ENCODE peak calls at places on chromosome 15, in ten cellular contexts. D, P, E, T, F, L, K, J, C and I are unnamed samples.

GRCh38 chr15:61051570-61052031 is 177.5 kb downstream of the RORA start:
- DNase-seq in D (peak; percentile 52), P (no peak), E (no peak), T (peak; percentile 51), F (peak; percentile 23), L (peak; percentile 39), K (peak; percentile 32), J (no peak), C (peak; percentile 39), I (no peak)

GRCh38 chr15:69812881-69813280 is 284.8 kb downstream of the TLE3 start:
- DNase-seq in D (peak; percentile 82), P (no peak), E (no peak), T (no peak), F (no peak), L (no peak), K (peak; percentile 14), J (no peak), C (no peak), I (no peak)

GRCh38 chr15:84859143-84859542 is 25.3 kb upstream of the SLC28A1 start:
- DNase-seq in D (no peak), P (no peak), E (no peak), T (no peak), F (no peak), L (no peak), K (peak; percentile 31), J (no peak), C (no peak), I (peak; percentile 57)

GRCh38 chr15:65576669-65577068 is 34.3 kb downstream of the INTS14 start:
- DNase-seq in D (no peak), P (no peak), E (no peak), T (no peak), F (no peak), L (no peak), K (no peak), J (no peak), C (no peak), I (no peak)

GRCh38 chr15:85331666-85332261 is 48.6 kb upstream of the AKAP13 start:
- DNase-seq in D (no peak), P (no peak), E (no peak), T (no peak), F (no peak), L (no peak), K (no peak), J (peak; percentile 32), C (no peak), I (peak; percentile 78)

GRCh38 chr15:92117301-92117731 is 263.8 kb downstream of the SLCO3A1 start:
- DNase-seq in D (no peak), P (no peak), E (no peak), T (no peak), F (no peak), L (no peak), K (no peak), J (no peak), C (no peak), I (no peak)

GRCh38 chr15:55758580-55758986 is 15.6 kb upstream of the PRTG start:
- DNase-seq in D (no peak), P (no peak), E (peak; percentile 15), T (no peak), F (no peak), L (no peak), K (no peak), J (no peak), C (no peak), I (no peak)

GRCh38 chr15:83207622-83208356 is at the start of gene HDGFL3:
- DNase-seq in D (peak; percentile 77), P (no peak), E (peak; percentile 65), T (peak; percentile 76), F (peak; percentile 52), L (peak; percentile 74), K (peak; percentile 45), J (no peak), C (peak; percentile 69), I (peak; percentile 49)

GRCh38 chr15:77144492-77145070 is 73.7 kb upstream of the TSPAN3 start:
- DNase-seq in D (no peak), P (no peak), E (no peak), T (no peak), F (no peak), L (no peak), K (no peak), J (no peak), C (no peak), I (no peak)

GRCh38 chr15:40436892-40437753 is 3.6 kb upstream of the BAHD1 start:
- DNase-seq in D (no peak), P (no peak), E (no peak), T (no peak), F (no peak), L (no peak), K (no peak), J (no peak), C (no peak), I (no peak)

GRCh38 chr15:45429974-45430792 is 51.8 kb upstream of the GATM start:
- DNase-seq in D (peak; percentile 78), P (no peak), E (peak; percentile 33), T (peak; percentile 60), F (peak; percentile 22), L (peak; percentile 49), K (peak; percentile 93), J (peak; percentile 39), C (peak; percentile 57), I (peak; percentile 75)

GRCh38 chr15:68258684-68259083 is 18.9 kb upstream of the FEM1B start:
- DNase-seq in D (no peak), P (no peak), E (no peak), T (no peak), F (no peak), L (no peak), K (peak; percentile 16), J (no peak), C (no peak), I (no peak)

GRCh38 chr15:78453447-78453846 is 15.4 kb downstream of the IREB2 start:
- DNase-seq in D (no peak), P (no peak), E (no peak), T (no peak), F (no peak), L (no peak), K (no peak), J (no peak), C (no peak), I (no peak)

GRCh38 chr15:91852741-91853500 is 587 bp upstream of the SLCO3A1 start:
- DNase-seq in D (peak; percentile 68), P (peak; percentile 27), E (no peak), T (peak; percentile 76), F (peak; percentile 76), L (peak; percentile 79), K (peak; percentile 79), J (no peak), C (peak; percentile 83), I (peak; percentile 79)

GRCh38 chr15:57419335-57419734 is 43.0 kb downstream of the CGNL1 start:
- DNase-seq in D (no peak), P (no peak), E (no peak), T (no peak), F (no peak), L (no peak), K (no peak), J (no peak), C (no peak), I (no peak)
- H3K27ac ChIP-seq in D (no peak overlapping the region), P (no peak overlapping the region), E (no peak overlapping the region), T (no peak overlapping the region), F (no peak overlapping the region), L (no peak overlapping the region), K (no peak overlapping the region), J (no peak overlapping the region), C (no peak overlapping the region), I (no peak overlapping the region)

GRCh38 chr15:66711886-66712285 is 9.8 kb downstream of the SMAD6 start:
- DNase-seq in D (no peak), P (no peak), E (no peak), T (no peak), F (no peak), L (no peak), K (no peak), J (no peak), C (no peak), I (no peak)
- H3K27ac ChIP-seq in D (no peak overlapping the region), P (no peak overlapping the region), E (no peak overlapping the region), T (no peak overlapping the region), F (no peak overlapping the region), L (peak overlapping the region; percentile 46), K (no peak overlapping the region), J (peak overlapping the region; percentile 69), C (no peak overlapping the region), I (no peak overlapping the region)

GRCh38 chr15:89815769-89816168 is 1.1 kb upstream of the ANPEP start:
- DNase-seq in D (no peak), P (no peak), E (no peak), T (no peak), F (no peak), L (no peak), K (no peak), J (no peak), C (no peak), I (no peak)
- H3K27ac ChIP-seq in D (no peak overlapping the region), P (no peak overlapping the region), E (no peak overlapping the region), T (no peak overlapping the region), F (no peak overlapping the region), L (no peak overlapping the region), K (no peak overlapping the region), J (peak overlapping the region; percentile 10), C (no peak overlapping the region), I (no peak overlapping the region)

GRCh38 chr15:58232273-58233065 is 94.3 kb downstream of the AQP9 start:
- DNase-seq in D (no peak), P (no peak), E (peak; percentile 20), T (no peak), F (no peak), L (no peak), K (no peak), J (no peak), C (no peak), I (no peak)
- H3K27ac ChIP-seq in D (no peak overlapping the region), P (no peak overlapping the region), E (no peak overlapping the region), T (no peak overlapping the region), F (no peak overlapping the region), L (peak overlapping the region; percentile 61), K (no peak overlapping the region), J (no peak overlapping the region), C (no peak overlapping the region), I (no peak overlapping the region)